ENCODE peak calls at places on chromosomes 2 and 18, in six cellular contexts. One of them, this sample, is unnamed.

GRCh38 chr2:169247231-169247630 is 115.1 kb downstream of the LRP2 start:
- DNase-seq in fibroblast of the aortic adventitia: no peak
- DNase-seq in NCI-H1436 treated with DMSO at 0.1 percent for 48 hours: no peak
- DNase-seq in NCI-H1092: no peak
- DNase-seq in coronary artery: no peak
- DNase-seq in NAMALWA: no peak
- DNase-seq in this sample: no peak

GRCh38 chr2:127932199-127932877 is 46.6 kb upstream of the AMMECR1L start:
- DNase-seq in NCI-H1092: no peak
- DNase-seq in NAMALWA: no peak
- DNase-seq in NCI-H1436 treated with DMSO at 0.1 percent for 48 hours: no peak
- DNase-seq in fibroblast of the aortic adventitia: peak; percentile 57
- DNase-seq in coronary artery: no peak
- DNase-seq in this sample: no peak

GRCh38 chr2:221657821-221658220 is 85.7 kb upstream of the EPHA4 start:
- DNase-seq in NAMALWA: no peak
- DNase-seq in NCI-H1092: no peak
- DNase-seq in coronary artery: no peak
- DNase-seq in NCI-H1436 treated with DMSO at 0.1 percent for 48 hours: no peak
- DNase-seq in fibroblast of the aortic adventitia: no peak
- DNase-seq in this sample: no peak

GRCh38 chr18:78733762-78734613 is 245.6 kb upstream of the SALL3 start:
- DNase-seq in fibroblast of the aortic adventitia: no peak
- DNase-seq in NAMALWA: no peak
- DNase-seq in NCI-H1436 treated with DMSO at 0.1 percent for 48 hours: no peak
- DNase-seq in coronary artery: peak; percentile 43
- DNase-seq in NCI-H1092: no peak
- DNase-seq in this sample: no peak

GRCh38 chr2:12928706-12929291 is 212.1 kb downstream of the TRIB2 start:
- DNase-seq in NCI-H1092: no peak
- DNase-seq in NAMALWA: no peak
- DNase-seq in coronary artery: no peak
- DNase-seq in fibroblast of the aortic adventitia: no peak
- DNase-seq in NCI-H1436 treated with DMSO at 0.1 percent for 48 hours: no peak
- DNase-seq in this sample: no peak

GRCh38 chr2:8380026-8380425 is 301.8 kb upstream of the ID2 start:
- DNase-seq in NCI-H1436 treated with DMSO at 0.1 percent for 48 hours: no peak
- DNase-seq in NAMALWA: no peak
- DNase-seq in fibroblast of the aortic adventitia: no peak
- DNase-seq in NCI-H1092: no peak
- DNase-seq in coronary artery: no peak
- DNase-seq in this sample: no peak

GRCh38 chr2:219998714-219999227 is 371.3 kb downstream of the SLC4A3 start:
- DNase-seq in NCI-H1436 treated with DMSO at 0.1 percent for 48 hours: no peak
- DNase-seq in NAMALWA: peak; percentile 19
- DNase-seq in fibroblast of the aortic adventitia: no peak
- DNase-seq in NCI-H1092: no peak
- DNase-seq in coronary artery: no peak
- DNase-seq in this sample: no peak

GRCh38 chr2:162118166-162119031 is 33.6 kb downstream of the GCG start:
- DNase-seq in coronary artery: no peak
- DNase-seq in fibroblast of the aortic adventitia: peak; percentile 88
- DNase-seq in NAMALWA: no peak
- DNase-seq in NCI-H1092: no peak
- DNase-seq in NCI-H1436 treated with DMSO at 0.1 percent for 48 hours: no peak
- DNase-seq in this sample: no peak

GRCh38 chr18:49933530-49933929 is 120.2 kb upstream of the ACAA2 start:
- DNase-seq in NCI-H1436 treated with DMSO at 0.1 percent for 48 hours: no peak
- DNase-seq in NAMALWA: no peak
- DNase-seq in coronary artery: no peak
- DNase-seq in NCI-H1092: no peak
- DNase-seq in fibroblast of the aortic adventitia: peak; percentile 32
- DNase-seq in this sample: no peak

GRCh38 chr2:109478906-109479493 is 134.8 kb downstream of the SEPTIN10 start:
- DNase-seq in NCI-H1436 treated with DMSO at 0.1 percent for 48 hours: no peak
- DNase-seq in NAMALWA: no peak
- DNase-seq in NCI-H1092: no peak
- DNase-seq in coronary artery: no peak
- DNase-seq in fibroblast of the aortic adventitia: no peak
- DNase-seq in this sample: no peak

This sample was measured in glutamatergic neuron.